ENCODE peak calls at places on chromosome 17, in five cellular contexts. C, B, W, L and Z are unnamed samples.

GRCh38 chr17:77096570-77097214 is 44.1 kb upstream of the SEC14L1 start:
- DNase-seq in L (no peak), C (peak; percentile 48), W (no peak), B (no peak), Z (peak; percentile 60)

GRCh38 chr17:62792122-62792800 is 15.9 kb downstream of the MARCHF10 start:
- DNase-seq in W (no peak), B (no peak), C (peak; percentile 18), L (no peak), Z (no peak)

GRCh38 chr17:37672545-37673078 is 29.4 kb upstream of the DDX52 start:
- DNase-seq in W (no peak), L (no peak), C (no peak), B (no peak), Z (no peak)

GRCh38 chr17:16269658-16270057 is 52.6 kb downstream of the PIGL start:
- DNase-seq in W (no peak), B (no peak), C (no peak), L (no peak), Z (no peak)

GRCh38 chr17:38353084-38353604 is 1.5 kb downstream of the SOCS7 start:
- DNase-seq in W (no peak), L (no peak), C (no peak), B (no peak), Z (no peak)

GRCh38 chr17:82703935-82704865 is 5.7 kb upstream of the RAB40B start:
- DNase-seq in C (no peak), L (no peak), W (no peak), B (peak; percentile 90), Z (no peak)

GRCh38 chr17:3647769-3648540 is 11.4 kb downstream of the CTNS start:
- DNase-seq in W (no peak), L (no peak), C (peak; percentile 57), B (peak; percentile 67), Z (no peak)

GRCh38 chr17:77556408-77557068 is 402.0 kb upstream of the TNRC6C start:
- DNase-seq in B (no peak), C (no peak), W (no peak), L (no peak), Z (no peak)

GRCh38 chr17:45432405-45433113 is at the start of gene ARHGAP27:
- DNase-seq in L (peak; percentile 24), C (peak; percentile 82), B (peak; percentile 82), W (no peak), Z (peak; percentile 47)

GRCh38 chr17:67215991-67216421 is 29.0 kb downstream of the HELZ start:
- DNase-seq in B (no peak), W (no peak), C (no peak), L (no peak), Z (no peak)

GRCh38 chr17:3669548-3669947 is 936 bp downstream of the EMC6 start:
- DNase-seq in L (no peak), W (no peak), B (no peak), C (no peak), Z (no peak)

GRCh38 chr17:64775701-64776570 is 113.8 kb upstream of the SMURF2 start:
- DNase-seq in W (no peak), B (no peak), L (no peak), C (no peak), Z (no peak)

GRCh38 chr17:48054238-48055185 is 6.4 kb downstream of the NFE2L1 start:
- DNase-seq in L (peak; percentile 60), C (no peak), B (peak; percentile 35), W (peak; percentile 90), Z (peak; percentile 87)

GRCh38 chr17:76670020-76670707 is 26.6 kb upstream of the ST6GALNAC1 start:
- DNase-seq in B (no peak), L (no peak), W (no peak), C (no peak), Z (no peak)

GRCh38 chr17:63534078-63534570 is 11.0 kb downstream of the KCNH6 start:
- DNase-seq in L (no peak), W (no peak), C (no peak), B (no peak), Z (no peak)

GRCh38 chr17:67221062-67221998 is 23.7 kb downstream of the HELZ start:
- DNase-seq in L (no peak), W (no peak), B (no peak), C (peak; percentile 72), Z (no peak)

GRCh38 chr17:31200287-31200686 is 96.8 kb downstream of the OMG start:
- DNase-seq in L (no peak), W (no peak), B (no peak), C (peak; percentile 9), Z (no peak)

GRCh38 chr17:6786618-6787017 is 10.6 kb downstream of the FBXO39 start:
- DNase-seq in W (no peak), L (no peak), B (no peak), C (no peak), Z (no peak)

GRCh38 chr17:82832881-82833475 is 6.8 kb downstream of the ZNF750 start:
- DNase-seq in B (no peak), C (no peak), L (no peak), W (peak; percentile 15), Z (no peak)

GRCh38 chr17:64174686-64175456 is 44.9 kb upstream of the ERN1 start:
- DNase-seq in C (peak; percentile 81), L (no peak), W (no peak), B (no peak), Z (no peak)

GRCh38 chr17:38352245-38353083 is 820 bp downstream of the SOCS7 start:
- DNase-seq in B (peak; percentile 31), C (peak; percentile 76), W (peak; percentile 52), L (no peak), Z (peak; percentile 28)

GRCh38 chr17:65052585-65052984 is 4.0 kb downstream of the GNA13 start:
- DNase-seq in C (no peak), W (no peak), L (no peak), B (no peak), Z (no peak)

GRCh38 chr17:71500761-71501555 is 619.9 kb upstream of the SOX9 start:
- DNase-seq in L (no peak), B (no peak), C (no peak), W (no peak), Z (no peak)

GRCh38 chr17:2656293-2656692 is 55.3 kb downstream of the CLUH start:
- DNase-seq in B (no peak), C (no peak), W (no peak), L (no peak), Z (no peak)

GRCh38 chr17:59361916-59362810 is 30.7 kb downstream of the YPEL2 start:
- DNase-seq in W (no peak), L (no peak), B (no peak), C (no peak), Z (no peak)

GRCh38 chr17:78854508-78854907 is 13.9 kb upstream of the USP36 start:
- DNase-seq in W (no peak), C (no peak), B (no peak), L (no peak), Z (no peak)

GRCh38 chr17:43003542-43004172 is 2.9 kb upstream of the IFI35 start:
- DNase-seq in C (no peak), B (no peak), W (no peak), L (no peak), Z (no peak)

GRCh38 chr17:45294506-45294905 is 22.3 kb downstream of the MAP3K14 start:
- DNase-seq in C (no peak), W (no peak), L (no peak), B (no peak), Z (no peak)

GRCh38 chr17:55198690-55199370 is 65.9 kb upstream of the HLF start:
- DNase-seq in W (no peak), B (no peak), L (no peak), C (no peak), Z (no peak)

GRCh38 chr17:68634345-68634876 is 33.2 kb upstream of the FAM20A start:
- DNase-seq in B (no peak), C (no peak), W (no peak), L (no peak), Z (no peak)

GRCh38 chr17:46842835-46843234 is 8.5 kb upstream of the WNT9B start:
- DNase-seq in W (no peak), C (no peak), B (no peak), L (no peak), Z (no peak)

GRCh38 chr17:36777118-36777517 is 160.2 kb upstream of the LHX1 start:
- DNase-seq in W (no peak), C (peak; percentile 41), L (no peak), B (no peak), Z (no peak)

GRCh38 chr17:46834846-46835245 is 16.4 kb upstream of the WNT3 start:
- DNase-seq in C (no peak), L (no peak), W (no peak), B (no peak), Z (no peak)

GRCh38 chr17:58630883-58631522 is 60.8 kb downstream of the TEX14 start:
- DNase-seq in L (no peak), B (peak; percentile 68), C (no peak), W (peak; percentile 39), Z (no peak)

GRCh38 chr17:62987136-62987535 is 21.1 kb downstream of the TANC2 start:
- DNase-seq in W (no peak), C (no peak), L (no peak), B (no peak), Z (no peak)

GRCh38 chr17:27654654-27655524 is 23.9 kb downstream of the LGALS9 start:
- DNase-seq in L (peak; percentile 29), B (peak; percentile 79), C (peak; percentile 88), W (peak; percentile 79), Z (peak; percentile 61)

GRCh38 chr17:12512712-12513355 is 152.9 kb upstream of the MYOCD start:
- DNase-seq in C (no peak), L (no peak), B (no peak), W (no peak), Z (no peak)

GRCh38 chr17:7844292-7845154 is 10.3 kb upstream of the TMEM88 start:
- DNase-seq in L (peak; percentile 76), B (peak; percentile 94), W (peak; percentile 89), C (peak; percentile 80), Z (peak; percentile 90)
- TF ChIP-seq POLR2A in L (peak; percentile 70), B (peak; percentile 75), W (peak; percentile 71), C (peak; percentile 18), Z (peak; percentile 87)

DNA sequence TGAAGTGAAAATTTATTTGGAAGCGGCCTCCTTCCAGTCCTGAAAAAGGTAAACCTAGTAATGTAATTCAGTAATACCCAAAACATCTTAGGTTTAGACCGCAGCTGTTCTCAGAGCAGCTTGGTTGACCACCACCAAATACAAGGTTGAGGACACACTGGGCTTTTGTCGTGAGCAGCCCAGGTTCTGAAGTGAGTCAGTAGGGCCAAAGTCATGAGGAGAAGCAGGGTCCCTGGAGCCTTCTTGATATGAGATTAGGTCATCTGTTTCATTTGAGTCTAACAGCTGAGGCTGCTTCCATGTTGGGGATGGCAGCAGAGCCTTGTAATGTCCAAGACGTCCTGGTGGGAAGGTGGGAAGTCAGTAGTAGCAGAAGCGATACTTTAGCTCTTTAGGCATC is 2.2 kb downstream of the ALKBH5 start:
- DNase-seq in W (no peak), L (no peak), B (no peak), C (peak; percentile 39), Z (no peak)
- TF ChIP-seq POLR2A in W (no peak), L (no peak), B (no peak), C (no peak), Z (no peak)

GRCh38 chr17:8273884-8274444 is 14.5 kb upstream of the RANGRF start:
- DNase-seq in L (no peak), B (no peak), C (no peak), W (no peak), Z (no peak)
- TF ChIP-seq POLR2A in L (no peak), B (no peak), C (no peak), W (no peak), Z (no peak)

GRCh38 chr17:44210342-44211192 is 8.9 kb downstream of the UBTF start:
- DNase-seq in B (peak; percentile 92), C (peak; percentile 94), L (peak; percentile 82), W (peak; percentile 93), Z (peak; percentile 89)
- TF ChIP-seq POLR2A in B (no peak), C (peak; percentile 31), L (no peak), W (peak; percentile 23), Z (peak; percentile 45)